ENCODE peak calls at places on chromosomes 4 and X, in eight cellular contexts. R, F, C, N, X, E, J and Q are unnamed samples.
A peak's percentile ranks its signal among the peaks of the same experiment; 100 is the strongest.

GRCh38 chrX:78989349-78989748 is 44.2 kb downstream of the P2RY10 start:
- DNase-seq in F (no peak), C (no peak), J (no peak), X (no peak), E (no peak), R (no peak), N (no peak), Q (no peak)

GRCh38 chr4:73259552-73260140 is 1.0 kb upstream of the ANKRD17 start:
- DNase-seq in J (no peak), E (no peak), R (no peak), F (no peak), C (peak; percentile 69), N (no peak), X (no peak), Q (no peak)

GRCh38 chrX:153684447-153685178 is 3.1 kb upstream of the SLC6A8 start:
- DNase-seq in N (peak; percentile 14), C (no peak), J (no peak), F (peak; percentile 53), X (no peak), R (no peak), E (no peak), Q (no peak)

GRCh38 chr4:161287678-161288352 is 876.0 kb downstream of the FSTL5 start:
- DNase-seq in C (no peak), R (no peak), F (no peak), E (no peak), J (no peak), X (no peak), N (no peak), Q (no peak)

GRCh38 chrX:67207912-67208311 is 335.9 kb upstream of the AR start:
- DNase-seq in J (no peak), X (no peak), R (no peak), E (no peak), N (no peak), F (no peak), C (no peak), Q (no peak)

GRCh38 chr4:76074468-76074867 is at the start of gene ART3:
- DNase-seq in F (no peak), R (no peak), X (peak; percentile 74), J (no peak), N (no peak), E (no peak), C (no peak), Q (no peak)

GRCh38 chr4:60934896-60935295 is 265.2 kb upstream of the ADGRL3 start:
- DNase-seq in N (no peak), X (no peak), F (no peak), R (no peak), C (no peak), E (no peak), J (no peak), Q (no peak)

GRCh38 chr4:169115897-169116254 is 105.8 kb upstream of the CBR4 start:
- DNase-seq in R (no peak), X (peak; percentile 20), C (peak; percentile 97), J (no peak), F (no peak), N (no peak), E (peak; percentile 65), Q (no peak)

GRCh38 chrX:40871385-40872082 is 136.2 kb upstream of the MED14 start:
- DNase-seq in R (no peak), E (no peak), C (peak; percentile 36), X (peak; percentile 13), J (no peak), N (no peak), F (no peak), Q (no peak)

GRCh38 chr4:123484291-123484926 is 87.8 kb downstream of the SPRY1 start:
- DNase-seq in X (no peak), F (no peak), J (no peak), N (no peak), E (no peak), C (no peak), R (no peak), Q (no peak)

GRCh38 chr4:24850669-24851068 is 55.3 kb downstream of the SOD3 start:
- DNase-seq in C (peak; percentile 86), X (no peak), N (peak; percentile 84), R (no peak), J (no peak), F (peak; percentile 71), E (no peak), Q (no peak)

GRCh38 chr4:164536829-164537228 is 217.1 kb upstream of the SMIM31 start:
- DNase-seq in J (peak; percentile 19), N (no peak), C (peak; percentile 84), X (peak; percentile 21), E (no peak), R (no peak), F (no peak), Q (no peak)

GRCh38 chr4:168723020-168723419 is 226.2 kb downstream of the PALLD start:
- DNase-seq in N (no peak), X (no peak), C (peak; percentile 15), R (no peak), E (no peak), F (no peak), J (no peak), Q (no peak)

GRCh38 chr4:18722748-18723191 is 701.2 kb upstream of the LCORL start:
- DNase-seq in J (no peak), N (peak; percentile 20), R (no peak), X (no peak), E (no peak), C (no peak), F (peak; percentile 84), Q (no peak)

GRCh38 chr4:182271731-182272525 is 28.7 kb downstream of the TENM3 start:
- DNase-seq in J (no peak), F (no peak), N (no peak), C (no peak), E (no peak), R (no peak), X (no peak), Q (no peak)

GRCh38 chr4:185849543-185850185 is 37.7 kb upstream of the SORBS2 start:
- DNase-seq in R (no peak), C (peak; percentile 59), N (no peak), X (no peak), E (no peak), F (no peak), J (no peak), Q (peak; percentile 45)

GRCh38 chr4:93313207-93313606 is 515.3 kb upstream of the ATOH1 start:
- DNase-seq in F (no peak), C (peak; percentile 0), R (no peak), J (no peak), E (no peak), N (no peak), X (no peak), Q (no peak)

GRCh38 chrX:113929004-113929403 is 654.9 kb upstream of the HTR2C start:
- DNase-seq in J (no peak), X (peak; percentile 76), R (no peak), N (no peak), E (peak; percentile 39), C (peak; percentile 32), F (no peak), Q (no peak)

GRCh38 chrX:55484948-55485347 is 4.7 kb downstream of the USP51 start:
- DNase-seq in X (no peak), F (no peak), J (no peak), N (no peak), C (no peak), R (no peak), E (no peak), Q (no peak)

GRCh38 chrX:55488268-55488558 is 1.4 kb downstream of the USP51 start:
- DNase-seq in X (no peak), F (no peak), R (no peak), C (no peak), E (no peak), N (no peak), J (no peak), Q (no peak)

GRCh38 chrX:55488559-55489314 is 911 bp downstream of the USP51 start:
- DNase-seq in N (peak; percentile 72), C (peak; percentile 80), J (no peak), F (peak; percentile 85), E (peak; percentile 47), X (peak; percentile 66), R (peak; percentile 79), Q (peak; percentile 66)

GRCh38 chrX:55486736-55487135 is 2.9 kb downstream of the USP51 start:
- DNase-seq in E (no peak), N (no peak), X (no peak), R (no peak), F (peak; percentile 34), C (peak; percentile 44), J (no peak), Q (no peak)

GRCh38 chrX:55487143-55487542 is 2.5 kb downstream of the USP51 start:
- DNase-seq in E (no peak), N (no peak), C (no peak), F (no peak), J (no peak), X (no peak), R (no peak), Q (no peak)
- H3K9me3 ChIP-seq in E (no peaks in the 10 kb centered on the region), N (no peaks in the 10 kb centered on the region), C (no peaks in the 10 kb centered on the region), F (no peaks in the 10 kb centered on the region), J (no peaks in the 10 kb centered on the region), X (no peaks in the 10 kb centered on the region), R (no peaks in the 10 kb centered on the region), Q (no peaks in the 10 kb centered on the region)

GRCh38 chrX:10111364-10112148 is 45.2 kb upstream of the CLCN4 start:
- DNase-seq in F (peak; percentile 75), R (no peak), E (no peak), J (no peak), X (no peak), N (no peak), C (peak; percentile 42), Q (peak; percentile 44)
- H3K4me1 ChIP-seq in F (peaks cover 59% of the 10 kb centered on the region), R (peaks cover 21% of the 10 kb centered on the region), E (no peaks in the 10 kb centered on the region), J (no peaks in the 10 kb centered on the region), X (no peaks in the 10 kb centered on the region), N (no peaks in the 10 kb centered on the region), C (no peaks in the 10 kb centered on the region), Q (peaks cover 62% of the 10 kb centered on the region)

DNA sequence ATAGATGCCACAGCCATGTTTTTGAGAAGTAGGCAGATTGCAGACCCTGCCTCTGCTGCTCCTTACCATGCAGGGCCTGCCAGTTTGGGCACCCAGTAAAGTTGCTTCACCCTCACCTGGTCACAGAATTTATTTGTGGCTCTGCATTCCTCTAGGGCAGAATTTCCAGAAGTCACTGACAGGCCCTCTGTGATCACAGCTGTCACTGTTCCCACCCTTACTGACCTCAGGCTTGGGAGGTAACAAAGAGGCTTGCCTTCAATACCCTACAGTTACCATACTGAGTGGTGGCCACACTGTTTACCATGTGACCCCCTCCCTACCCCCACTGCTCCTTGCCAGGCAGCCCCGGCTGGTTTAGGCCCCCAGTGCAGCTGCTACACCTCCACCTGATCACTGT is 375.1 kb downstream of the SH3BGRL start:
- DNase-seq in J (no peak), C (no peak), X (no peak), E (no peak), F (no peak), R (no peak), N (no peak), Q (no peak)
- H3K9me3 ChIP-seq in J (no peaks in the 10 kb centered on the region), C (no peaks in the 10 kb centered on the region), X (no peaks in the 10 kb centered on the region), E (no peaks in the 10 kb centered on the region), F (no peaks in the 10 kb centered on the region), R (peaks cover 3% of the 10 kb centered on the region), N (no peaks in the 10 kb centered on the region), Q (no peaks in the 10 kb centered on the region)

DNA sequence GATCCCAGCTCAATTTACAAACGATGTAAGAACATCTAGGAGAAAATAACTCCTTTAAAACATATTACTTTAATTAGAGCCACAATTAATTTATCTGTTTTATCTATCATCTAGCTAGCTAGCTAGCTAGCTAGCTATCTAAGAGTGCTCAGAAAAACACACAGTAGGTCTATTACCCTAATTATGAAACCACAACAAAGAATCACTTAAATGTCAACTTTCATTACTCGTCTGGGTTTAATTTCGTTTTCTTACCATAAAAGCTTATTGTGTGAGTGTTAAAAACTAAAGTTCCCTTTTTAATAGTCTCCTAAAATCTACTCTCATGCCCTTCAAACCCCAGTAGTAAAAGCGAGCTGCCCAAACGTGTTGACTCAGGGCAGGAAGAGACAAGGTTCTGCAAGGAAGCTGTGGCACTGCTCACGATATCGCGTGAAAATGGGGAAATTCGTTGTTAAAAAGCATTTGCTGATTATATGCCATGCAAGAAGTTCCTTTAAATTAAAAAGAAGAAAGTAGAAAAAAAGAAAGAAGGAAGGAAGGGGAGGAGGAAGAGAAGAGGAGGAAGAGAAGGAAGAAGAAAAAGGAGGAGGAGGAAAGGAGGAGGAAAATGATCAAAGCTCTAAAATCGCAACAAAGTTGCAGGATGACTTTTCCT is 617 bp downstream of the MBNL3 start:
- DNase-seq in J (no peak), R (no peak), E (no peak), N (no peak), F (no peak), X (no peak), C (peak; percentile 68), Q (no peak)
- H3K4me1 ChIP-seq in J (no peaks in the 10 kb centered on the region), R (peaks cover 4% of the 10 kb centered on the region), E (no peaks in the 10 kb centered on the region), N (no peaks in the 10 kb centered on the region), F (no peaks in the 10 kb centered on the region), X (no peaks in the 10 kb centered on the region), C (peaks cover 4% of the 10 kb centered on the region), Q (no peaks in the 10 kb centered on the region)